ENCODE peak calls at places on chromosomes 6 and 20, in four cellular contexts. One of them, this sample, is unnamed.

GRCh38 chr6:95091823-95092436 is 485.4 kb upstream of the MANEA start:
- DNase-seq in Daoy: peak
- DNase-seq in fibroblast of the aortic adventitia: peak
- DNase-seq in AG04449: no peak
- DNase-seq in this sample: no peak

GRCh38 chr20:45426621-45427020 is 10.7 kb downstream of the PIGT start:
- DNase-seq in fibroblast of the aortic adventitia: no peak
- DNase-seq in AG04449: no peak
- DNase-seq in Daoy: no peak
- DNase-seq in this sample: no peak

GRCh38 chr6:16503919-16504554 is 257.2 kb downstream of the ATXN1 start:
- DNase-seq in fibroblast of the aortic adventitia: no peak
- DNase-seq in AG04449: no peak
- DNase-seq in Daoy: no peak
- DNase-seq in this sample: no peak

GRCh38 chr6:45590225-45590624 is 212.5 kb upstream of the SUPT3H start:
- DNase-seq in Daoy: peak
- DNase-seq in AG04449: peak
- DNase-seq in fibroblast of the aortic adventitia: peak
- DNase-seq in this sample: no peak

GRCh38 chr6:159817951-159818739 is 18.1 kb downstream of the PNLDC1 start:
- DNase-seq in Daoy: no peak
- DNase-seq in AG04449: no peak
- DNase-seq in fibroblast of the aortic adventitia: no peak
- DNase-seq in this sample: no peak

GRCh38 chr6:137092018-137092417 is 47.3 kb upstream of the IL20RA start:
- DNase-seq in fibroblast of the aortic adventitia: no peak
- DNase-seq in AG04449: no peak
- DNase-seq in Daoy: no peak
- DNase-seq in this sample: no peak

GRCh38 chr6:148608211-148608951 is 138.4 kb upstream of the UST start:
- DNase-seq in AG04449: no peak
- DNase-seq in Daoy: no peak
- DNase-seq in fibroblast of the aortic adventitia: peak
- DNase-seq in this sample: no peak

GRCh38 chr6:9621276-9621675 is 793.6 kb downstream of the TFAP2A start:
- DNase-seq in fibroblast of the aortic adventitia: peak
- DNase-seq in Daoy: peak
- DNase-seq in AG04449: no peak
- DNase-seq in this sample: no peak

GRCh38 chr6:1131285-1132079 is 180.4 kb upstream of the FOXQ1 start:
- DNase-seq in AG04449: peak
- DNase-seq in fibroblast of the aortic adventitia: peak
- DNase-seq in Daoy: peak
- DNase-seq in this sample: no peak

GRCh38 chr6:20353134-20353533 is 48.5 kb upstream of the E2F3 start:
- DNase-seq in Daoy: no peak
- DNase-seq in AG04449: no peak
- DNase-seq in fibroblast of the aortic adventitia: no peak
- DNase-seq in this sample: no peak

GRCh38 chr6:36241728-36242127 is 28.1 kb upstream of the PNPLA1 start:
- DNase-seq in AG04449: no peak
- DNase-seq in fibroblast of the aortic adventitia: peak
- DNase-seq in Daoy: no peak
- DNase-seq in this sample: peak

GRCh38 chr6:1482381-1483166 is 93.2 kb downstream of the FOXF2 start:
- DNase-seq in Daoy: peak
- DNase-seq in fibroblast of the aortic adventitia: no peak
- DNase-seq in AG04449: no peak
- DNase-seq in this sample: no peak

GRCh38 chr20:24977797-24978196 is 14.8 kb downstream of the APMAP start:
- DNase-seq in AG04449: no peak
- DNase-seq in Daoy: no peak
- DNase-seq in fibroblast of the aortic adventitia: no peak
- DNase-seq in this sample: no peak

GRCh38 chr6:8080338-8081151 is 16.4 kb upstream of the BLOC1S5 start:
- DNase-seq in AG04449: no peak
- DNase-seq in fibroblast of the aortic adventitia: peak
- DNase-seq in Daoy: peak
- DNase-seq in this sample: no peak

GRCh38 chr20:56181593-56181992 is 66.9 kb upstream of the MC3R start:
- DNase-seq in AG04449: no peak
- DNase-seq in Daoy: no peak
- DNase-seq in fibroblast of the aortic adventitia: no peak
- DNase-seq in this sample: no peak

GRCh38 chr20:38804682-38805501 is 605 bp upstream of the PPP1R16B start:
- DNase-seq in fibroblast of the aortic adventitia: no peak
- DNase-seq in AG04449: no peak
- DNase-seq in Daoy: no peak
- DNase-seq in this sample: peak

GRCh38 chr6:157724960-157725741 is 97.9 kb upstream of the SNX9 start:
- DNase-seq in fibroblast of the aortic adventitia: peak
- DNase-seq in Daoy: no peak
- DNase-seq in AG04449: no peak
- DNase-seq in this sample: no peak

GRCh38 chr20:48090784-48091183 is 305.5 kb upstream of the SULF2 start:
- DNase-seq in AG04449: no peak
- DNase-seq in fibroblast of the aortic adventitia: no peak
- DNase-seq in Daoy: no peak
- DNase-seq in this sample: no peak

GRCh38 chr6:79421707-79422484 is 115.3 kb downstream of the LCA5 start:
- DNase-seq in fibroblast of the aortic adventitia: peak
- DNase-seq in Daoy: peak
- DNase-seq in AG04449: peak
- DNase-seq in this sample: no peak

GRCh38 chr20:51174536-51174935 is 151.6 kb upstream of the KCNG1 start:
- DNase-seq in fibroblast of the aortic adventitia: no peak
- DNase-seq in AG04449: no peak
- DNase-seq in Daoy: no peak
- DNase-seq in this sample: no peak

GRCh38 chr6:100803264-100803663 is 77.9 kb downstream of the ASCC3 start:
- DNase-seq in fibroblast of the aortic adventitia: no peak
- DNase-seq in AG04449: no peak
- DNase-seq in Daoy: no peak
- DNase-seq in this sample: no peak

GRCh38 chr20:30811896-30812671 is 445.4 kb upstream of the DEFB115 start:
- DNase-seq in Daoy: peak
- DNase-seq in fibroblast of the aortic adventitia: peak
- DNase-seq in AG04449: no peak
- DNase-seq in this sample: peak

GRCh38 chr6:38427492-38428210 is 212.1 kb downstream of the BTBD9 start:
- DNase-seq in Daoy: no peak
- DNase-seq in AG04449: no peak
- DNase-seq in fibroblast of the aortic adventitia: no peak
- DNase-seq in this sample: no peak

GRCh38 chr6:42532038-42532669 is 31.7 kb upstream of the UBR2 start:
- DNase-seq in Daoy: peak
- DNase-seq in fibroblast of the aortic adventitia: peak
- DNase-seq in AG04449: no peak
- DNase-seq in this sample: peak

GRCh38 chr6:169912266-169913095 is 161.1 kb downstream of the ERMARD start:
- DNase-seq in AG04449: no peak
- DNase-seq in fibroblast of the aortic adventitia: no peak
- DNase-seq in Daoy: no peak
- DNase-seq in this sample: no peak

GRCh38 chr20:44288252-44288651 is 22.8 kb downstream of the FITM2 start:
- DNase-seq in AG04449: no peak
- DNase-seq in fibroblast of the aortic adventitia: no peak
- DNase-seq in Daoy: no peak
- DNase-seq in this sample: no peak

GRCh38 chr6:10431423-10432164 is 16.7 kb upstream of the TFAP2A start:
- DNase-seq in fibroblast of the aortic adventitia: no peak
- DNase-seq in AG04449: no peak
- DNase-seq in Daoy: no peak
- DNase-seq in this sample: no peak

GRCh38 chr20:10519361-10520048 is 84.4 kb downstream of the SLX4IP start:
- DNase-seq in Daoy: peak
- DNase-seq in AG04449: no peak
- DNase-seq in fibroblast of the aortic adventitia: peak
- DNase-seq in this sample: no peak

GRCh38 chr20:63957690-63958441 is 1.6 kb upstream of the UCKL1 start:
- DNase-seq in Daoy: peak
- DNase-seq in fibroblast of the aortic adventitia: no peak
- DNase-seq in AG04449: no peak
- DNase-seq in this sample: peak

GRCh38 chr6:141117869-141118268 is 1014.9 kb upstream of the GJE1 start:
- DNase-seq in fibroblast of the aortic adventitia: peak
- DNase-seq in Daoy: no peak
- DNase-seq in AG04449: no peak
- DNase-seq in this sample: no peak

GRCh38 chr20:48047453-48047852 is 262.2 kb upstream of the SULF2 start:
- DNase-seq in Daoy: no peak
- DNase-seq in fibroblast of the aortic adventitia: no peak
- DNase-seq in AG04449: no peak
- DNase-seq in this sample: no peak

GRCh38 chr6:30411515-30412207 is 66.7 kb downstream of the RPP21 start:
- DNase-seq in fibroblast of the aortic adventitia: peak
- DNase-seq in Daoy: peak
- DNase-seq in AG04449: no peak
- DNase-seq in this sample: peak

GRCh38 chr6:143127941-143128340 is 67.3 kb downstream of the AIG1 start:
- DNase-seq in AG04449: no peak
- DNase-seq in fibroblast of the aortic adventitia: no peak
- DNase-seq in Daoy: no peak
- DNase-seq in this sample: no peak

This sample was measured in stimulated activated CD4-positive, alpha-beta T cell treated with anti-CD3 and anti-CD28 coated beads, Interleukin-15, amount 100 ng/mL, for 24 hours.